ENCODE peak calls at places on chromosome X, in five cellular contexts. One of them, this sample, is unnamed.

GRCh38 chrX:48938721-48939416 is 18.5 kb downstream of the OTUD5 start:
- DNase-seq in frontal cortex: no peak
- DNase-seq in NCI-H1105 treated with DMSO at 0.1 percent for 48 hours: no peak
- DNase-seq in BE2C: no peak
- DNase-seq in tibial artery: no peak
- DNase-seq in this sample: no peak

GRCh38 chrX:47218920-47219815 is 687 bp downstream of the CDK16 start:
- DNase-seq in frontal cortex: peak
- DNase-seq in NCI-H1105 treated with DMSO at 0.1 percent for 48 hours: no peak
- DNase-seq in BE2C: peak
- DNase-seq in tibial artery: peak
- DNase-seq in this sample: no peak

GRCh38 chrX:34638116-34638515 is 19.0 kb downstream of the TMEM47 start:
- DNase-seq in frontal cortex: no peak
- DNase-seq in NCI-H1105 treated with DMSO at 0.1 percent for 48 hours: peak
- DNase-seq in BE2C: peak
- DNase-seq in tibial artery: no peak
- DNase-seq in this sample: peak

GRCh38 chrX:8629871-8630270 is 102.1 kb downstream of the ANOS1 start:
- DNase-seq in frontal cortex: no peak
- DNase-seq in NCI-H1105 treated with DMSO at 0.1 percent for 48 hours: no peak
- DNase-seq in BE2C: no peak
- DNase-seq in tibial artery: no peak
- DNase-seq in this sample: no peak

GRCh38 chrX:75115707-75116413 is 40.2 kb downstream of the ABCB7 start:
- DNase-seq in frontal cortex: no peak
- DNase-seq in NCI-H1105 treated with DMSO at 0.1 percent for 48 hours: no peak
- DNase-seq in BE2C: no peak
- DNase-seq in tibial artery: no peak
- DNase-seq in this sample: no peak

GRCh38 chrX:49995021-49995731 is 72.8 kb downstream of the CLCN5 start:
- DNase-seq in frontal cortex: no peak
- DNase-seq in NCI-H1105 treated with DMSO at 0.1 percent for 48 hours: no peak
- DNase-seq in BE2C: no peak
- DNase-seq in tibial artery: no peak
- DNase-seq in this sample: peak

GRCh38 chrX:68432648-68433047 is 647 bp downstream of the OPHN1 start:
- DNase-seq in frontal cortex: no peak
- DNase-seq in NCI-H1105 treated with DMSO at 0.1 percent for 48 hours: no peak
- DNase-seq in BE2C: no peak
- DNase-seq in tibial artery: no peak
- DNase-seq in this sample: no peak

GRCh38 chrX:89033723-89034122 is 286.7 kb downstream of the CPXCR1 start:
- DNase-seq in frontal cortex: no peak
- DNase-seq in NCI-H1105 treated with DMSO at 0.1 percent for 48 hours: no peak
- DNase-seq in BE2C: no peak
- DNase-seq in tibial artery: no peak
- DNase-seq in this sample: no peak

GRCh38 chrX:99001286-99001685 is 1408.8 kb downstream of the PCDH19 start:
- DNase-seq in frontal cortex: no peak
- DNase-seq in NCI-H1105 treated with DMSO at 0.1 percent for 48 hours: no peak
- DNase-seq in BE2C: no peak
- DNase-seq in tibial artery: no peak
- DNase-seq in this sample: no peak